ENCODE peak calls at places on chromosomes 13 and 19, in four cellular contexts. L, P, N and X are unnamed samples.

GRCh38 chr19:52492201-52492960 is 35.1 kb upstream of the ZNF808 start:
- DNase-seq in N (no peak), P (peak; percentile 94), L (peak; percentile 82), X (no peak)

GRCh38 chr13:92260363-92260762 is 861.9 kb downstream of the GPC5 start:
- DNase-seq in N (no peak), L (no peak), P (no peak), X (no peak)

GRCh38 chr13:111079375-111079774 is 35.7 kb upstream of the ARHGEF7 start:
- DNase-seq in N (peak; percentile 61), P (no peak), L (no peak), X (no peak)

GRCh38 chr13:68369739-68370138 is 1139.6 kb upstream of the PCDH9 start:
- DNase-seq in L (no peak), N (no peak), P (no peak), X (no peak)

GRCh38 chr13:97125810-97126738 is 96.1 kb upstream of the MBNL2 start:
- DNase-seq in L (no peak), P (no peak), N (no peak), X (no peak)

GRCh38 chr13:99886706-99887105 is 84.9 kb downstream of the ZIC5 start:
- DNase-seq in P (peak; percentile 38), L (no peak), N (peak; percentile 67), X (no peak)

GRCh38 chr13:49625392-49626137 is 2.7 kb upstream of the ARL11 start:
- DNase-seq in L (no peak), N (no peak), P (no peak), X (no peak)

GRCh38 chr13:40155176-40155575 is 499.7 kb downstream of the COG6 start:
- DNase-seq in P (no peak), N (no peak), L (no peak), X (no peak)

GRCh38 chr13:59823495-59823894 is 340.2 kb downstream of the DIAPH3 start:
- DNase-seq in L (no peak), N (no peak), P (no peak), X (no peak)

GRCh38 chr19:37975071-37975470 is 68.1 kb downstream of the SIPA1L3 start:
- DNase-seq in P (no peak), L (no peak), N (no peak), X (no peak)

GRCh38 chr13:30266751-30267150 is 40.6 kb downstream of the KATNAL1 start:
- DNase-seq in L (no peak), N (no peak), P (no peak), X (no peak)

GRCh38 chr19:7421941-7422744 is 66.7 kb downstream of the PEX11G start:
- DNase-seq in P (no peak), N (no peak), L (no peak), X (no peak)

GRCh38 chr13:74573654-74574053 is 439.4 kb upstream of the KLF12 start:
- DNase-seq in N (no peak), L (peak; percentile 65), P (peak; percentile 68), X (no peak)

GRCh38 chr19:46134527-46134926 is 10.0 kb upstream of the IGFL3 start:
- DNase-seq in P (no peak), L (no peak), N (no peak), X (no peak)

GRCh38 chr19:52094526-52094925 is 1.0 kb downstream of the ZNF841 start:
- DNase-seq in P (no peak), N (no peak), L (peak; percentile 1), X (no peak)

GRCh38 chr13:60584976-60585375 is 188.0 kb downstream of the TDRD3 start:
- DNase-seq in P (peak; percentile 79), N (no peak), L (no peak), X (peak; percentile 26)

GRCh38 chr13:25990801-25991200 is 61.0 kb downstream of the SHISA2 start:
- DNase-seq in N (no peak), L (peak; percentile 77), P (no peak), X (no peak)

GRCh38 chr13:26977541-26977940 is 194.1 kb downstream of the USP12 start:
- DNase-seq in L (no peak), P (no peak), N (no peak), X (no peak)

GRCh38 chr13:111204438-111205177 is 89.5 kb downstream of the ARHGEF7 start:
- DNase-seq in P (peak; percentile 54), N (no peak), L (no peak), X (peak; percentile 54)

GRCh38 chr13:113584870-113585671 is 518 bp downstream of the TFDP1 start:
- DNase-seq in N (peak; percentile 70), P (peak; percentile 50), L (peak; percentile 36), X (no peak)

GRCh38 chr19:44749318-44749717 is 810 bp downstream of the BCL3 start:
- DNase-seq in L (no peak), P (no peak), N (no peak), X (no peak)
- H3K4me1 ChIP-seq in L (peaks cover 4% of the 10 kb centered on the region), P (peaks cover 3% of the 10 kb centered on the region), N (peaks cover 61% of the 10 kb centered on the region), X (peaks cover 70% of the 10 kb centered on the region)

DNA sequence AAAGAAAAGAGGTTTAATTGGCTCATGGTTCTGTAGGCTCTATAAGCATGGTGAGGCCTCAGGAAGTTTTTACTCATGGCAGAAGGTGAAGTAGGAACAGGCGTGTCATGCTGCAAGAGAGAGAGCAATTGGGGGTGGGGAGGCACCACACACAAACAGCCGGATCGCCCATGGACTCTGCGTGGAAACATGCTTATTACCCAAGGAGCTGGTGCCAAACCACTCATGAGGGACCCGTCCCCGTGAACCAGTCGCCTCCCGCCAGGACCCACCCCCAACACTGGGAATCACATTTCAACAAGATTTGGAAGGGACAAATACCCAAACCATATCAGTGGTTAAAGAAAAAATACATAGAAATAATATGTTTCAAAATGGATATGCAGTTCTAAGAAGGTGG is 174.6 kb upstream of the RNF113B start:
- DNase-seq in P (no peak), N (no peak), L (no peak), X (no peak)
- H3K4me3 ChIP-seq in P (no peak overlapping the region), N (no peak overlapping the region), L (no peak overlapping the region), X (no peak overlapping the region)

GRCh38 chr19:4454952-4455738 is 2.4 kb downstream of the UBXN6 start:
- DNase-seq in L (no peak), P (no peak), N (no peak), X (no peak)

GRCh38 chr19:4455742-4456565 is 1.6 kb downstream of the UBXN6 start:
- DNase-seq in P (no peak), L (peak; percentile 43), N (peak; percentile 55), X (peak; percentile 47)

GRCh38 chr19:4457654-4458406 is at the start of gene UBXN6:
- DNase-seq in P (peak; percentile 96), N (peak; percentile 98), L (peak; percentile 99), X (peak; percentile 95)

GRCh38 chr19:4456566-4456842 is 1.1 kb downstream of the UBXN6 start:
- DNase-seq in P (no peak), N (peak; percentile 73), L (peak; percentile 48), X (no peak)

DNA sequence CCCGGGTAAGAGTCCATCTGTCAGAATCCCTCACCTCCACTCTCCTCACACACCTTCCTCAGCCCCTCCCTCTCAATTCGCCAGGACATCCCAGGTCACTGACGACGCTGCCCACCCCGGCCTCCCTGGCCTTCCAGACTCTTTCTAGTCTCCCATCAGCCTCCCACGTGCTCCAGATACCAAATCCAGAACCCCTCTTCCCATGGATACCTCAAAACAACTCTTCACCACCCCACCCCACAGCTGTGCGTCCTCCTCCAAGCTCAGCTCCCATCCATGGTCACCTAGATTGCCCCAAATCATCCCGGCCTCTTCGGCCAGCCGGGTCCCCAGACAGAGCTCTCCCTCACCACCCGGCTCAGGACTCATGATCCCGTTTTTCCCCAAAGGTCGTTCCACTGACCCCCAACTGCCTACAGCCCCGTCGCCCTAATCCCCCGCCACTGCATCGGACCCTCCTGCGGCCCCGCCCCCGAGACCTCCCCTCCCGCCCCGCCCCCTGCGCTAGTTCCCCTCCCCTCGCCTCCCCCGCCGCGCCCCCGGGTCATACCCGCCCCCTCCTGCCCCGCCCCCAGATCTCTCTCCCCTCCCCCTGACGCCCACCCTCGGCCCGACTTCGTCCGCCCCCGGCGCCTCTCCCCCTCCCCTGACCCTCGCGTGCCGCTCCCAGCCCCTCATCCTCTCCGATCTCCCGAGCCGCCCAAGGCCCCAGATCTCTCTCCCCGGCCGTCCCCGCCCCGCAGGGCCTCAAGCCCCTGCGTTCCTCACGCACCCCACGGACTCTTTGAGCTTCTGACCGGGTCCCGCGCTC is 546 bp downstream of the UBXN6 start:
- DNase-seq in N (no peak), P (peak; percentile 78), L (peak; percentile 82), X (peak; percentile 28)
- H3K4me1 ChIP-seq in N (peaks cover 23% of the 10 kb centered on the region), P (peaks cover 4% of the 10 kb centered on the region), L (peaks cover 13% of the 10 kb centered on the region), X (no peaks in the 10 kb centered on the region)

GRCh38 chr13:35984287-35984686 is 146.9 kb downstream of the DCLK1 start:
- DNase-seq in P (no peak), L (no peak), N (no peak), X (no peak)
- H3K4me3 ChIP-seq in P (no peak overlapping the region), L (no peak overlapping the region), N (no peak overlapping the region), X (no peak overlapping the region)

GRCh38 chr19:41555752-41556151 is 20.2 kb upstream of the CEACAM21 start:
- DNase-seq in P (no peak), N (no peak), L (no peak), X (no peak)
- H3K4me1 ChIP-seq in P (no peaks in the 10 kb centered on the region), N (no peaks in the 10 kb centered on the region), L (no peaks in the 10 kb centered on the region), X (no peaks in the 10 kb centered on the region)

GRCh38 chr19:1601613-1602064 is 3.6 kb downstream of the UQCR11 start:
- DNase-seq in N (no peak), L (no peak), P (no peak), X (no peak)

GRCh38 chr19:1602091-1602707 is 3.1 kb downstream of the UQCR11 start:
- DNase-seq in P (no peak), N (no peak), L (no peak), X (no peak)

GRCh38 chr19:1608414-1609391 is 3.4 kb upstream of the UQCR11 start:
- DNase-seq in L (no peak), N (no peak), P (no peak), X (no peak)

GRCh38 chr19:1606138-1606651 is 933 bp upstream of the UQCR11 start:
- DNase-seq in N (peak; percentile 44), L (no peak), P (no peak), X (no peak)

DNA sequence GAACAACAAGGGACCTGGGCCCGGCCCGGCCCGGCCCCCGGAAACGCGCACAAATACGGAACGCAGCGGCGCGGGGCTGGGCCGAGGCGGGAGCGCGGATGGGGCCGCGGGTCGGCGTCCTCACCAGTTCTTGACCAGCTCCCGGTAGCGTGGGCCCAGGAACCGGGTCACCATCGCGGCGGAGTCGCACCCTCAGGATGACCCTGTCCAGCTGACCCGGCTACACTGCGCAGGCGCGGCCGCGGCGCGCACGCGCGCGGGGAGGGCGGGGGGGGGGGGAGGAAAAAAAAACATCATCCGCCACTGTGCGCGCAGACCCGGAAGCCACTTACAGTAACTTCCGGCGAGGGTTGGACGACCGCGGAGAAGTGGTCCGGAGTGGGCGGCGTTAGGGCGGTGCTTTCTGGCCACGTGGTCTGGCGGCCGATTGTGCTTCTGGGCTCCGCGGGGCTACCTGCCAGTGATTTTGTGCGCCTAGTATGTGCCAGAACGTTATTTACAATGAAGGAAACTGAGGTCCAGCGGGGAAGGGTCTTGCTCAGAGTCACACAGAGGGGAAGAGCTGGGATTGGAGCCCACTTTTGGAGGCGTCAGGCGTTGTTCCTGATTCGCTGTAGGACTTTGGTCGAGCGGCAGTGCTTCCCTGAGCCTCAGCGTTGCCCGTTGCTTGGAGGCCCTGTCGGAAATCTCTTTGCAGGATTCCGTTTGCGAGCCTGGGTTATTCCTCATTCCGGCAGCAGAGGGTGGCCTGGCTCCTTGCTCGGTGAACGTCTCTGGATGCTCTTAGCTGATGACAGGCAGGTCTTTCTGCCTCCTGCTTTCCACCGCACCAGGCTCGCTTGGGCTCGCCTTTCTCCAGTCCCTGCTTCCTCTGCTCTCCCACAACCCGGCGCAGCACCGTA is at the start of gene UQCR11:
- DNase-seq in P (peak; percentile 90), N (peak; percentile 95), L (peak; percentile 97), X (peak; percentile 94)
- H3K4me3 ChIP-seq in P (peak within 1 kb of the TSS; percentile 68), N (peak within 1 kb of the TSS; percentile 84), L (peak within 1 kb of the TSS; percentile 86), X (peak within 1 kb of the TSS; percentile 89)